ENCODE peak calls at places on chromosomes 4 and X, in seven cellular contexts. Q, S, H, B, G, Y and M are unnamed samples.

GRCh38 chrX:154813801-154814200 is 8.5 kb upstream of the MPP1 start:
- DNase-seq in Q (no peak), S (no peak), H (no peak), B (no peak), G (no peak), Y (no peak), M (peak)

GRCh38 chr4:26459756-26460530 is 30.3 kb downstream of the CCKAR start:
- DNase-seq in Q (no peak), S (peak), H (no peak), B (no peak), G (no peak), Y (no peak), M (no peak)

GRCh38 chr4:77930154-77930553 is 67.5 kb downstream of the MRPL1 start:
- DNase-seq in Q (peak), S (no peak), H (no peak), B (no peak), G (no peak), Y (no peak), M (no peak)

GRCh38 chr4:38717604-38718003 is 53.6 kb downstream of the KLF3 start:
- DNase-seq in Q (no peak), S (peak), H (no peak), B (no peak), G (peak), Y (no peak), M (no peak)

GRCh38 chr4:41076481-41076880 is 137.9 kb downstream of the APBB2 start:
- DNase-seq in Q (no peak), S (no peak), H (no peak), B (no peak), G (no peak), Y (no peak), M (no peak)

GRCh38 chr4:85787133-85787532 is 312.2 kb downstream of the ARHGAP24 start:
- DNase-seq in Q (no peak), S (no peak), H (no peak), B (no peak), G (peak), Y (no peak), M (no peak)

GRCh38 chrX:141669689-141670088 is 28.9 kb downstream of the SPANXD start:
- DNase-seq in Q (no peak), S (no peak), H (no peak), B (no peak), G (no peak), Y (no peak), M (no peak)

GRCh38 chr4:38386654-38387188 is 277.3 kb upstream of the KLF3 start:
- DNase-seq in Q (no peak), S (no peak), H (no peak), B (no peak), G (no peak), Y (no peak), M (no peak)

GRCh38 chr4:111802191-111802590 is 343.1 kb upstream of the FAM241A start:
- DNase-seq in Q (no peak), S (no peak), H (no peak), B (no peak), G (peak), Y (no peak), M (no peak)

GRCh38 chrX:679161-679979 is 48.8 kb downstream of the SHOX start:
- DNase-seq in Q (peak), S (no peak), H (peak), B (no peak), G (no peak), Y (no peak), M (no peak)

GRCh38 chr4:1986578-1987210 is 22.1 kb downstream of the NELFA start:
- DNase-seq in Q (no peak), S (no peak), H (no peak), B (no peak), G (no peak), Y (no peak), M (no peak)

GRCh38 chrX:42093756-42094155 is 170.4 kb upstream of the CASK start:
- DNase-seq in Q (no peak), S (no peak), H (no peak), B (no peak), G (peak), Y (no peak), M (no peak)

GRCh38 chr4:39699676-39700409 is 1.9 kb downstream of the UBE2K start:
- DNase-seq in Q (no peak), S (no peak), H (no peak), B (no peak), G (peak), Y (no peak), M (no peak)